ENCODE peak calls at places on chromosomes 11 and 22, in five cellular contexts. B is foreskin fibroblast; R is activated CD4-positive, alpha-beta T cell treated with anti-CD3 and anti-CD28 coated beads for 4 hours; F is HFF-Myc; V is RCC 7860. U is an unnamed sample.

GRCh38 chr11:62456630-62457029 is 37.8 kb downstream of the SCGB1A1 start:
- DNase-seq in B (no peak), R (no peak), F (no peak), V (no peak), U (no peak)

GRCh38 chr11:68168694-68169093 is 44.4 kb downstream of the KMT5B start:
- DNase-seq in B (no peak), R (no peak), F (no peak), V (no peak), U (no peak)

GRCh38 chr11:130092661-130093060 is 23.0 kb downstream of the APLP2 start:
- DNase-seq in B (no peak), R (no peak), F (no peak), V (no peak), U (no peak)

GRCh38 chr11:78715639-78716311 is 141.1 kb upstream of the NARS2 start:
- DNase-seq in B (peak; percentile 33), R (no peak), F (peak; percentile 77), V (peak; percentile 95), U (peak; percentile 41)

GRCh38 chr11:86523738-86524602 is 148.4 kb downstream of the ME3 start:
- DNase-seq in B (peak; percentile 89), R (no peak), F (no peak), V (peak; percentile 94), U (peak; percentile 95)

GRCh38 chr11:73465019-73465675 is 88.9 kb downstream of the RELT start:
- DNase-seq in B (no peak), R (no peak), F (no peak), V (no peak), U (no peak)

GRCh38 chr11:118406599-118407166 is 5.3 kb downstream of the ATP5MG start:
- DNase-seq in B (no peak), R (no peak), F (no peak), V (no peak), U (no peak)

GRCh38 chr11:35947437-35947836 is 3.6 kb downstream of the LDLRAD3 start:
- DNase-seq in B (no peak), R (no peak), F (no peak), V (no peak), U (no peak)

GRCh38 chr11:85955531-85955930 is 100.3 kb downstream of the CCDC83 start:
- DNase-seq in B (peak; percentile 69), R (no peak), F (no peak), V (no peak), U (no peak)

GRCh38 chr22:45779351-45779750 is 107.7 kb downstream of the ATXN10 start:
- DNase-seq in B (no peak), R (no peak), F (no peak), V (no peak), U (no peak)

GRCh38 chr11:61555978-61556377 is 24.9 kb downstream of the SYT7 start:
- DNase-seq in B (no peak), R (no peak), F (no peak), V (no peak), U (no peak)

GRCh38 chr11:73196576-73196975 is 21.5 kb upstream of the P2RY2 start:
- DNase-seq in B (no peak), R (no peak), F (no peak), V (no peak), U (no peak)

GRCh38 chr22:43013355-43014061 is 1.4 kb downstream of the PACSIN2 start:
- DNase-seq in B (no peak), R (no peak), F (no peak), V (peak; percentile 40), U (no peak)

GRCh38 chr11:63845305-63845704 is 6.4 kb downstream of the MARK2 start:
- DNase-seq in B (peak; percentile 74), R (no peak), F (no peak), V (peak; percentile 71), U (no peak)

GRCh38 chr11:2206291-2206690 is 34.7 kb upstream of the TH start:
- DNase-seq in B (no peak), R (no peak), F (no peak), V (no peak), U (no peak)

GRCh38 chr22:38772624-38772873 is 16.8 kb upstream of the SUN2 start:
- DNase-seq in B (no peak), R (no peak), F (no peak), V (no peak), U (no peak)

GRCh38 chr11:34897171-34897870 is 18.9 kb downstream of the APIP start:
- DNase-seq in B (no peak), R (no peak), F (no peak), V (no peak), U (no peak)

GRCh38 chr11:72721689-72722049 is 30.5 kb downstream of the ARAP1 start:
- DNase-seq in B (no peak), R (peak; percentile 22), F (no peak), V (no peak), U (no peak)

GRCh38 chr11:33692013-33692504 is 8.6 kb downstream of the C11orf91 start:
- DNase-seq in B (peak; percentile 93), R (no peak), F (peak; percentile 94), V (peak; percentile 93), U (peak; percentile 97)